ENCODE peak calls at places on chromosomes 1 and 21, in five cellular contexts. K is iris pigment epithelial cell; W is NCI-H82; L is activated CD4-positive, alpha-beta T cell treated with anti-CD3 and anti-CD28 coated beads for 48 hours; O is body of pancreas. B is an unnamed sample.

GRCh38 chr1:68332041-68332440 is 99.7 kb upstream of the WLS start:
- DNase-seq in K (no peak), W (no peak), L (no peak), O (no peak), B (no peak)

GRCh38 chr1:79235221-79236002 is 228.9 kb upstream of the ADGRL4 start:
- DNase-seq in K (peak; percentile 8), W (no peak), L (no peak), O (no peak), B (peak; percentile 29)

GRCh38 chr1:95407146-95407863 is 173.3 kb downstream of the RWDD3 start:
- DNase-seq in K (no peak), W (peak; percentile 86), L (no peak), O (no peak), B (no peak)

GRCh38 chr1:60937720-60938119 is 144.6 kb upstream of the NFIA start:
- DNase-seq in K (no peak), W (no peak), L (no peak), O (no peak), B (no peak)

GRCh38 chr1:28259935-28260802 is 851 bp downstream of the SESN2 start:
- DNase-seq in K (peak; percentile 92), W (peak; percentile 86), L (peak; percentile 51), O (peak; percentile 75), B (peak; percentile 87)

GRCh38 chr1:55374801-55375616 is 159.8 kb upstream of the USP24 start:
- DNase-seq in K (no peak), W (no peak), L (no peak), O (no peak), B (no peak)

GRCh38 chr1:77126309-77126708 is 92.9 kb downstream of the PIGK start:
- DNase-seq in K (peak; percentile 84), W (peak; percentile 91), L (peak; percentile 12), O (no peak), B (peak; percentile 54)

GRCh38 chr1:157045251-157046218 is at the start of gene ARHGEF11:
- DNase-seq in K (peak; percentile 89), W (peak; percentile 94), L (peak; percentile 24), O (peak; percentile 89), B (peak; percentile 74)

GRCh38 chr21:36134820-36135390 is at the start of gene CBR3:
- DNase-seq in K (peak; percentile 55), W (peak; percentile 19), L (peak; percentile 76), O (peak; percentile 46), B (peak; percentile 40)

GRCh38 chr21:35617491-35617890 is 442.8 kb downstream of the SETD4 start:
- DNase-seq in K (no peak), W (no peak), L (no peak), O (no peak), B (no peak)

GRCh38 chr21:38244885-38245869 is 11.6 kb upstream of the KCNJ15 start:
- DNase-seq in K (peak; percentile 98), W (no peak), L (peak; percentile 77), O (no peak), B (peak; percentile 100)

GRCh38 chr1:243490147-243490546 is 234.3 kb downstream of the SDCCAG8 start:
- DNase-seq in K (no peak), W (no peak), L (no peak), O (no peak), B (no peak)

GRCh38 chr1:65538013-65538578 is 117.6 kb downstream of the LEPR start:
- DNase-seq in K (no peak), W (no peak), L (no peak), O (no peak), B (no peak)

GRCh38 chr1:229092377-229093257 is 178.3 kb upstream of the RAB4A start:
- DNase-seq in K (no peak), W (no peak), L (no peak), O (no peak), B (no peak)

GRCh38 chr21:34630536-34631143 is 15.7 kb upstream of the RCAN1 start:
- DNase-seq in K (peak; percentile 54), W (peak; percentile 70), L (peak; percentile 27), O (peak; percentile 44), B (peak; percentile 13)

GRCh38 chr1:111212634-111213335 is 12.3 kb upstream of the DENND2D start:
- DNase-seq in K (no peak), W (no peak), L (no peak), O (no peak), B (no peak)

GRCh38 chr1:178536844-178537371 is 24.0 kb downstream of the TEX35 start:
- DNase-seq in K (peak; percentile 99), W (no peak), L (no peak), O (peak; percentile 82), B (peak; percentile 98)

GRCh38 chr21:41422546-41423372 is 3.3 kb upstream of the MX1 start:
- DNase-seq in K (no peak), W (no peak), L (no peak), O (no peak), B (no peak)

GRCh38 chr1:223631367-223631977 is 34.0 kb downstream of the CAPN8 start:
- DNase-seq in K (peak; percentile 4), W (no peak), L (no peak), O (no peak), B (peak; percentile 4)

GRCh38 chr1:181090653-181091126 is 2.2 kb downstream of the IER5 start:
- DNase-seq in K (peak; percentile 48), W (no peak), L (peak; percentile 65), O (no peak), B (no peak)

GRCh38 chr1:8061210-8061609 is 35.1 kb upstream of the ERRFI1 start:
- DNase-seq in K (peak; percentile 99), W (no peak), L (no peak), O (peak; percentile 74), B (peak; percentile 98)

GRCh38 chr1:10152709-10153284 is 57.6 kb upstream of the KIF1B start:
- DNase-seq in K (peak; percentile 53), W (peak; percentile 59), L (peak; percentile 65), O (peak; percentile 35), B (peak; percentile 20)

GRCh38 chr1:58809327-58810040 is 25.6 kb upstream of the JUN start:
- DNase-seq in K (peak; percentile 90), W (no peak), L (no peak), O (no peak), B (peak; percentile 80)

GRCh38 chr1:154911691-154912550 is 24.6 kb downstream of the PMVK start:
- DNase-seq in K (no peak), W (no peak), L (no peak), O (no peak), B (no peak)

GRCh38 chr1:47436979-47437517 is 796 bp upstream of the FOXD2 start:
- DNase-seq in K (no peak), W (peak; percentile 55), L (no peak), O (no peak), B (no peak)

GRCh38 chr1:200888349-200888838 is 6.3 kb upstream of the INAVA start:
- DNase-seq in K (peak; percentile 25), W (no peak), L (peak; percentile 72), O (no peak), B (no peak)

GRCh38 chr1:192491804-192492554 is 83.6 kb upstream of the RGS1 start:
- DNase-seq in K (peak; percentile 60), W (peak; percentile 20), L (no peak), O (no peak), B (no peak)

GRCh38 chr1:58768332-58768731 is 15.5 kb downstream of the JUN start:
- DNase-seq in K (peak; percentile 31), W (no peak), L (no peak), O (no peak), B (no peak)